ENCODE peak calls at places on chromosomes 7 and 10, in ten cellular contexts. B is CD4-positive, CD25-positive, alpha-beta regulatory T cell; C is GM18507; L is NCI-H1694 treated with DMSO at 0.1 percent for 48 hours; T is RWPE1; Q is T47D; Y is SW480; V is foreskin fibroblast; G is HCT116; J is aorta. I is an unnamed sample.

GRCh38 chr10:69769395-69769989 is 32.2 kb upstream of the COL13A1 start:
- DNase-seq in V (peak), L (no peak), Y (peak), G (peak), C (no peak), J (peak), Q (peak), B (no peak), T (peak), I (no peak)

GRCh38 chr10:71623098-71623985 is 96.2 kb downstream of the C10orf105 start:
- DNase-seq in L (no peak), B (no peak), J (no peak), C (no peak), G (no peak), Q (peak), V (peak), Y (peak), T (peak), I (no peak)

GRCh38 chr7:4077980-4078379 is 604.1 kb upstream of the FOXK1 start:
- DNase-seq in J (no peak), L (no peak), C (no peak), Q (no peak), Y (no peak), V (no peak), T (no peak), G (no peak), B (no peak), I (no peak)

GRCh38 chr10:70512149-70512611 is 33.6 kb downstream of the PALD1 start:
- DNase-seq in Y (no peak), T (no peak), V (no peak), C (no peak), L (no peak), G (no peak), Q (peak), J (no peak), B (no peak), I (no peak)

GRCh38 chr10:123772645-123773508 is 106.7 kb downstream of the GPR26 start:
- DNase-seq in T (no peak), G (no peak), Q (no peak), V (no peak), J (no peak), Y (peak), B (no peak), C (no peak), L (no peak), I (no peak)

GRCh38 chr7:82444220-82445049 is 858 bp upstream of the CACNA2D1 start:
- DNase-seq in C (no peak), J (no peak), G (no peak), Q (peak), L (peak), Y (peak), B (no peak), T (peak), V (no peak), I (no peak)

GRCh38 chr7:85185355-85186082 is 1.3 kb downstream of the SEMA3D start:
- DNase-seq in T (peak), L (peak), C (no peak), V (peak), B (no peak), G (no peak), Q (peak), J (peak), Y (no peak), I (no peak)

GRCh38 chr7:40303996-40304395 is 169.2 kb downstream of the SUGCT start:
- DNase-seq in T (no peak), J (no peak), Y (no peak), Q (no peak), V (no peak), L (no peak), C (no peak), G (no peak), B (no peak), I (no peak)

GRCh38 chr7:135204271-135204872 is 7.0 kb downstream of the WDR91 start:
- DNase-seq in T (no peak), J (no peak), G (no peak), B (no peak), Q (no peak), C (no peak), L (no peak), V (peak), Y (no peak), I (no peak)

GRCh38 chr7:37344886-37345579 is 103.6 kb downstream of the ELMO1 start:
- DNase-seq in T (no peak), J (no peak), B (no peak), V (no peak), G (no peak), C (no peak), Q (no peak), L (no peak), Y (no peak), I (no peak)

GRCh38 chr7:47902013-47902412 is 46.3 kb downstream of the PKD1L1 start:
- DNase-seq in J (no peak), G (no peak), C (no peak), B (no peak), T (no peak), L (no peak), V (no peak), Y (no peak), Q (no peak), I (no peak)

GRCh38 chr7:105621617-105622016 is 40.3 kb upstream of the EFCAB10 start:
- DNase-seq in V (peak), T (no peak), Q (no peak), J (peak), Y (no peak), G (no peak), C (no peak), B (no peak), L (no peak), I (no peak)

GRCh38 chr7:139035588-139036353 is at the start of gene ZC3HAV1L:
- DNase-seq in Q (peak), Y (peak), J (peak), V (peak), L (peak), C (peak), B (peak), T (peak), G (peak), I (peak)

GRCh38 chr10:97887399-97887798 is 37.8 kb downstream of the GOLGA7B start:
- DNase-seq in Y (no peak), T (no peak), J (no peak), G (no peak), Q (no peak), V (no peak), C (no peak), L (no peak), B (no peak), I (no peak)

GRCh38 chr7:121395494-121395960 is 581 bp downstream of the FAM3C start:
- DNase-seq in Y (peak), T (peak), J (no peak), G (no peak), C (peak), Q (peak), B (peak), L (no peak), V (peak), I (no peak)

GRCh38 chr10:128803790-128804189 is 663.3 kb upstream of the MGMT start:
- DNase-seq in T (no peak), C (no peak), B (no peak), G (no peak), J (no peak), Q (no peak), L (no peak), V (no peak), Y (no peak), I (no peak)

GRCh38 chr7:121555558-121555957 is 159.4 kb upstream of the FAM3C start:
- DNase-seq in J (no peak), L (no peak), Y (no peak), T (no peak), V (no peak), G (no peak), C (no peak), B (no peak), Q (no peak), I (no peak)